ENCODE peak calls at places on chromosome 1, in seven cellular contexts. N is GM23338, M is vagina, T is transverse colon, P is prostate gland, B is esophagus muscularis mucosa, Q is stomach. D is an unnamed sample.

GRCh38 chr1:115596080-115596795 is 45.5 kb upstream of the VANGL1 start:
- DNase-seq in N (no peak), M (no peak), T (no peak), P (no peak), B (no peak), Q (no peak), D (no peak)

GRCh38 chr1:95703046-95703445 is 469.0 kb downstream of the RWDD3 start:
- DNase-seq in N (no peak), M (no peak), T (no peak), P (no peak), B (no peak), Q (no peak), D (no peak)

GRCh38 chr1:160007577-160008200 is 24.1 kb downstream of the PIGM start:
- DNase-seq in N (peak; percentile 77), M (no peak), T (no peak), P (no peak), B (no peak), Q (no peak), D (no peak)

GRCh38 chr1:66624412-66625060 is 90.6 kb downstream of the SGIP1 start:
- DNase-seq in N (no peak), M (no peak), T (no peak), P (no peak), B (no peak), Q (no peak), D (no peak)

GRCh38 chr1:8339203-8339600 is 21.3 kb downstream of the SLC45A1 start:
- DNase-seq in N (no peak), M (no peak), T (no peak), P (no peak), B (no peak), Q (no peak), D (no peak)

GRCh38 chr1:184118051-184118450 is 66.5 kb downstream of the TSEN15 start:
- DNase-seq in N (no peak), M (no peak), T (no peak), P (no peak), B (no peak), Q (no peak), D (no peak)

GRCh38 chr1:26003756-26004155 is 5.9 kb upstream of the PAFAH2 start:
- DNase-seq in N (no peak), M (no peak), T (no peak), P (no peak), B (no peak), Q (no peak), D (no peak)

GRCh38 chr1:192905049-192905448 is 96.2 kb downstream of the RGS2 start:
- DNase-seq in N (no peak), M (no peak), T (no peak), P (no peak), B (no peak), Q (no peak), D (no peak)

GRCh38 chr1:92483442-92484170 is 3.1 kb downstream of the GFI1 start:
- DNase-seq in N (peak; percentile 79), M (no peak), T (peak; percentile 66), P (no peak), B (no peak), Q (no peak), D (no peak)

GRCh38 chr1:55071477-55071876 is 32.1 kb downstream of the PCSK9 start:
- DNase-seq in N (peak; percentile 87), M (no peak), T (no peak), P (no peak), B (peak; percentile 47), Q (no peak), D (no peak)
- H3K36me3 ChIP-seq in N (peaks cover 15% of the 10 kb centered on the region), M (peaks cover 3% of the 10 kb centered on the region), T (no peaks in the 10 kb centered on the region), P (peaks cover 11% of the 10 kb centered on the region), B (peaks cover 95% of the 10 kb centered on the region), Q (peaks cover 100% of the 10 kb centered on the region), D (peaks cover 4% of the 10 kb centered on the region)

GRCh38 chr1:10107985-10108663 is 75.4 kb downstream of the UBE4B start:
- DNase-seq in N (no peak), M (no peak), T (no peak), P (no peak), B (no peak), Q (no peak), D (no peak)
- TF ChIP-seq POLR2AphosphoS5 in N (no peak), M (peak; percentile 70), T (no peak), P (peak; percentile 48), B (peak; percentile 36), Q (peak; percentile 30), D (no peak)

GRCh38 chr1:228977741-228978140 is 242.5 kb downstream of the RHOU start:
- DNase-seq in N (no peak), M (peak; percentile 40), T (no peak), P (no peak), B (no peak), Q (no peak), D (no peak)

GRCh38 chr1:228979774-228980173 is 244.5 kb downstream of the RHOU start:
- DNase-seq in N (no peak), M (peak; percentile 55), T (no peak), P (no peak), B (no peak), Q (no peak), D (no peak)

GRCh38 chr1:228977307-228977706 is 242.0 kb downstream of the RHOU start:
- DNase-seq in N (no peak), M (peak; percentile 61), T (no peak), P (no peak), B (no peak), Q (no peak), D (no peak)

GRCh38 chr1:228979325-228979699 is 244.0 kb downstream of the RHOU start:
- DNase-seq in N (no peak), M (no peak), T (no peak), P (no peak), B (no peak), Q (no peak), D (peak; percentile 16)

GRCh38 chr1:228978486-228979324 is 243.4 kb downstream of the RHOU start:
- DNase-seq in N (peak; percentile 34), M (peak; percentile 67), T (peak; percentile 45), P (peak; percentile 49), B (no peak), Q (peak; percentile 63), D (peak; percentile 44)
- H3K36me3 ChIP-seq in N (no peaks in the 10 kb centered on the region), M (no peaks in the 10 kb centered on the region), T (no peaks in the 10 kb centered on the region), P (no peaks in the 10 kb centered on the region), B (no peaks in the 10 kb centered on the region), Q (no peaks in the 10 kb centered on the region), D (no peaks in the 10 kb centered on the region)

GRCh38 chr1:201881617-201882016 is 7.1 kb upstream of the SHISA4 start:
- DNase-seq in N (peak; percentile 61), M (no peak), T (no peak), P (no peak), B (no peak), Q (no peak), D (no peak)
- TF ChIP-seq POLR2AphosphoS5 in N (no peak), M (no peak), T (no peak), P (no peak), B (no peak), Q (no peak), D (no peak)

GRCh38 chr1:201090536-201090935 is 21.7 kb downstream of the CACNA1S start:
- DNase-seq in N (no peak), M (no peak), T (no peak), P (no peak), B (no peak), Q (no peak), D (no peak)

GRCh38 chr1:201092738-201093137 is 19.5 kb downstream of the CACNA1S start:
- DNase-seq in N (no peak), M (no peak), T (no peak), P (no peak), B (no peak), Q (no peak), D (no peak)

GRCh38 chr1:201089621-201090020 is 22.6 kb downstream of the CACNA1S start:
- DNase-seq in N (no peak), M (no peak), T (no peak), P (no peak), B (no peak), Q (no peak), D (no peak)

GRCh38 chr1:201088901-201089525 is 23.2 kb downstream of the CACNA1S start:
- DNase-seq in N (no peak), M (no peak), T (no peak), P (no peak), B (no peak), Q (no peak), D (no peak)

GRCh38 chr1:201091256-201091655 is 21.0 kb downstream of the CACNA1S start:
- DNase-seq in N (no peak), M (no peak), T (no peak), P (no peak), B (no peak), Q (no peak), D (no peak)
- H3K36me3 ChIP-seq in N (no peaks in the 10 kb centered on the region), M (no peaks in the 10 kb centered on the region), T (no peaks in the 10 kb centered on the region), P (no peaks in the 10 kb centered on the region), B (no peaks in the 10 kb centered on the region), Q (no peaks in the 10 kb centered on the region), D (no peaks in the 10 kb centered on the region)

GRCh38 chr1:65148548-65149390 is 766 bp downstream of the AK4 start:
- DNase-seq in N (peak; percentile 79), M (no peak), T (peak; percentile 46), P (peak; percentile 54), B (peak; percentile 95), Q (no peak), D (peak; percentile 44)
- TF ChIP-seq POLR2AphosphoS5 in N (peak; percentile 41), M (no peak), T (no peak), P (peak; percentile 16), B (peak; percentile 55), Q (no peak), D (no peak)

GRCh38 chr1:244860914-244861610 is 3.3 kb downstream of the HNRNPU start:
- DNase-seq in N (no peak), M (no peak), T (no peak), P (no peak), B (no peak), Q (no peak), D (no peak)
- H3K36me3 ChIP-seq in N (peaks cover 48% of the 10 kb centered on the region), M (no peaks in the 10 kb centered on the region), T (no peaks in the 10 kb centered on the region), P (peaks cover 23% of the 10 kb centered on the region), B (peaks cover 66% of the 10 kb centered on the region), Q (peaks cover 47% of the 10 kb centered on the region), D (peaks cover 15% of the 10 kb centered on the region)

GRCh38 chr1:23966973-23967493 is 7.4 kb downstream of the PNRC2 start:
- DNase-seq in N (no peak), M (no peak), T (no peak), P (no peak), B (no peak), Q (no peak), D (no peak)

GRCh38 chr1:23964235-23964668 is 4.6 kb downstream of the PNRC2 start:
- DNase-seq in N (no peak), M (no peak), T (no peak), P (no peak), B (no peak), Q (no peak), D (no peak)

GRCh38 chr1:23960291-23960718 is 677 bp downstream of the PNRC2 start:
- DNase-seq in N (no peak), M (no peak), T (no peak), P (no peak), B (no peak), Q (no peak), D (no peak)

GRCh38 chr1:23964790-23965740 is 5.4 kb downstream of the PNRC2 start:
- DNase-seq in N (no peak), M (no peak), T (no peak), P (no peak), B (no peak), Q (no peak), D (no peak)

GRCh38 chr1:23963617-23964234 is 4.1 kb downstream of the PNRC2 start:
- DNase-seq in N (no peak), M (no peak), T (no peak), P (no peak), B (no peak), Q (no peak), D (no peak)
- TF ChIP-seq POLR2AphosphoS5 in N (peak; percentile 47), M (no peak), T (no peak), P (no peak), B (no peak), Q (no peak), D (no peak)